ENCODE peak calls at places on chromosomes 7 and 10, in nine cellular contexts. H, N, K, Q, V, I, R, G and D are unnamed samples.

GRCh38 chr7:98213296-98213873 is 2.1 kb downstream of the BHLHA15 start:
- DNase-seq in K (no peak), N (peak), Q (no peak), V (no peak), R (no peak), I (peak), G (no peak), H (no peak), D (no peak)

GRCh38 chr7:64888561-64888900 is 14.5 kb upstream of the ZNF273 start:
- DNase-seq in V (no peak), N (peak), H (no peak), R (no peak), I (peak), G (no peak), K (no peak), Q (no peak), D (peak)

GRCh38 chr10:22427890-22428571 is 82.7 kb downstream of the SPAG6 start:
- DNase-seq in I (no peak), V (no peak), G (peak), Q (no peak), K (peak), R (peak), H (no peak), N (no peak), D (no peak)

GRCh38 chr10:89219512-89220218 is 12.5 kb upstream of the CH25H start:
- DNase-seq in V (no peak), G (no peak), Q (no peak), K (no peak), H (no peak), I (no peak), N (no peak), R (no peak), D (no peak)

GRCh38 chr10:124005991-124006392 is 87.4 kb downstream of the CHST15 start:
- DNase-seq in K (no peak), V (no peak), I (no peak), H (no peak), G (peak), N (peak), R (no peak), Q (no peak), D (no peak)

GRCh38 chr10:21534611-21535493 is 820 bp downstream of the MLLT10 start:
- DNase-seq in H (peak), Q (peak), N (peak), R (no peak), I (peak), K (peak), V (peak), G (peak), D (no peak)

GRCh38 chr10:4137299-4137698 is 352.3 kb upstream of the KLF6 start:
- DNase-seq in G (no peak), R (no peak), I (no peak), N (no peak), V (no peak), K (no peak), H (no peak), Q (no peak), D (no peak)

GRCh38 chr10:121694966-121695340 is 96.7 kb upstream of the FGFR2 start:
- DNase-seq in Q (no peak), G (no peak), H (no peak), I (no peak), K (no peak), R (no peak), N (no peak), V (no peak), D (no peak)

GRCh38 chr7:38245409-38245982 is 27.9 kb downstream of the TARP start:
- DNase-seq in R (no peak), N (no peak), I (no peak), K (no peak), G (no peak), H (no peak), Q (no peak), V (no peak), D (no peak)

DNA sequence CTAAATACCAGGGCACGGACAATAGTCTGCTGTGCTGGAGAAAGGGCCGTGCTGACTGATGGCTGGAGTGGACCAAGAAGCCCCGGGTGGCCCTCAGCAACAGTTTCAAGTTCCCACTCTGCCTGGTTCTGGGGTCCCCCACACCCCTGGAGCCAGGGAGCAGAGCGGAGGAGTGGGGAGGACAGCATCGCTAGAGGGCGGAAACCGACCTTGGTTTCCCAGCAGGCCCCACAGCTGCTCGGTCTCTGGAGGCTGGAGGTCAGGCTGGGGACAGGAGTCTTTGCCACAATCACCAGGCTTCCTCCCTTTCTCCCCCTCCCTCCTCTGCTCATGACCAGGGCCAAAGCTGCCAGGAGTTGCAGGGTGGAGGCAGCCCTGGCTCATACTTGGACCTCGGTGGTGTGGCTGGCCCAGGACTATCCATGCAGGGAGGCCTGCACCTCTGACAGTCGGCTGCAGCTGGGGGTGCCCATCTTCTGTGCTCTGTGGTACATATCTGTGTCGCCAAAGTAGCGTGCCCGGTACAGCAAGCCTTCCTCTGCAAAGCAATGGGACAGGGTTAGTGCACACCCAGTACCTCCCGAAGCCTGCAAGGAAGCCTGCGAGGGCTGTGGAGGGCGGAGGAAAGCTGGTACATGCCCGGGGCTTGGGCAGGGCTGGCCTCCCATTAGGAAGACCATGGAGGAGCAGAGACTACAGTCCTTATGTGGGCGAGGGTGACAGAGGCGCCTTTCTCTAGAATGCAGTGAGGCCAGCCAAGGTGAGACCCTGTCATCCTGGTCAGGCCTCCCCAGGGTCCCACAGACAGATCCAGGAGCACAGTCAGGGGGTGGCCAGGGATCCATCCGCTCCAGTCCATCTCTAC is 19.1 kb downstream of the DNAJB12 start:
- DNase-seq in I (peak), Q (no peak), H (peak), V (peak), N (peak), R (no peak), G (peak), K (no peak), D (peak)
- TF ChIP-seq CTCF in I (no peak), Q (no peak), H (peak), V (no peak), N (no peak), R (no peak), G (no peak), K (no peak), D (no peak)

GRCh38 chr10:130160775-130161174 is 24.6 kb downstream of the GLRX3 start:
- DNase-seq in G (peak), I (no peak), H (no peak), Q (no peak), V (no peak), N (no peak), R (no peak), K (no peak), D (no peak)
- TF ChIP-seq CTCF in G (peak), I (no peak), H (no peak), Q (no peak), V (no peak), N (peak), R (no peak), K (peak), D (no peak)

GRCh38 chr10:48363617-48364355 is 57.3 kb downstream of the MAPK8 start:
- DNase-seq in Q (no peak), R (peak), G (peak), V (no peak), N (peak), H (no peak), I (peak), K (peak), D (no peak)
- TF ChIP-seq CTCF in Q (peak), R (peak), G (peak), V (peak), N (peak), H (peak), I (peak), K (peak), D (peak)

GRCh38 chr7:68063171-68063570 is 1066.5 kb downstream of the TYW1 start:
- DNase-seq in Q (no peak), K (no peak), V (no peak), I (no peak), R (no peak), G (no peak), H (no peak), N (peak), D (no peak)
- TF ChIP-seq CTCF in Q (no peak), K (peak), V (no peak), I (no peak), R (peak), G (peak), H (peak), N (peak), D (no peak)

DNA sequence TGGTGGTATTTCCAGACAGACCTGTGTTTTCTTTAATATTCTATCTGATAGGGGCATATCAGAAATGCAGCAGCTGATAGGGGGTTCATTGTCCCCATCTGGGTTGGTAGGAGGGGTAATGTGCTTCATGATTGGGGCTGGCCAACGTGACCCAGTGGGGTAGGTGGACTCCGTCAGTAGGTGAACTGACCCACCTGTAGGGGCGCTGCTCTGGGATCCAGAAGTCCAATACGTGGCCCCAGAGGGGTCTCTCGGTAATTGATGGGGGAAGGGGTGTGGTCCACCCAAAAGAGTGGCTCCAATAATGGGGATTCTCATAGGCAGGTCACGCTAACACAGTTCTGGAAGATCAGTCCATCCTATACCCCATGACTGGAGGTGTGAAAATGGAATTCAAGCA is 112.0 kb downstream of the PRLHR start:
- DNase-seq in H (no peak), N (no peak), K (no peak), R (no peak), Q (no peak), G (no peak), V (no peak), I (no peak), D (no peak)
- TF ChIP-seq CTCF in H (no peak), N (peak), K (no peak), R (no peak), Q (no peak), G (no peak), V (no peak), I (no peak), D (no peak)

GRCh38 chr7:155398944-155399343 is 59.0 kb upstream of the EN2 start:
- DNase-seq in V (no peak), G (no peak), I (no peak), H (no peak), R (no peak), N (peak), Q (no peak), K (no peak), D (no peak)
- TF ChIP-seq CTCF in V (no peak), G (no peak), I (no peak), H (no peak), R (no peak), N (peak), Q (no peak), K (peak), D (no peak)

GRCh38 chr7:47195641-47196040 is 386.3 kb downstream of the TNS3 start:
- DNase-seq in Q (no peak), V (no peak), R (no peak), K (peak), G (peak), H (no peak), N (peak), I (no peak), D (no peak)
- TF ChIP-seq CTCF in Q (no peak), V (no peak), R (peak), K (no peak), G (peak), H (peak), N (peak), I (no peak), D (no peak)

DNA sequence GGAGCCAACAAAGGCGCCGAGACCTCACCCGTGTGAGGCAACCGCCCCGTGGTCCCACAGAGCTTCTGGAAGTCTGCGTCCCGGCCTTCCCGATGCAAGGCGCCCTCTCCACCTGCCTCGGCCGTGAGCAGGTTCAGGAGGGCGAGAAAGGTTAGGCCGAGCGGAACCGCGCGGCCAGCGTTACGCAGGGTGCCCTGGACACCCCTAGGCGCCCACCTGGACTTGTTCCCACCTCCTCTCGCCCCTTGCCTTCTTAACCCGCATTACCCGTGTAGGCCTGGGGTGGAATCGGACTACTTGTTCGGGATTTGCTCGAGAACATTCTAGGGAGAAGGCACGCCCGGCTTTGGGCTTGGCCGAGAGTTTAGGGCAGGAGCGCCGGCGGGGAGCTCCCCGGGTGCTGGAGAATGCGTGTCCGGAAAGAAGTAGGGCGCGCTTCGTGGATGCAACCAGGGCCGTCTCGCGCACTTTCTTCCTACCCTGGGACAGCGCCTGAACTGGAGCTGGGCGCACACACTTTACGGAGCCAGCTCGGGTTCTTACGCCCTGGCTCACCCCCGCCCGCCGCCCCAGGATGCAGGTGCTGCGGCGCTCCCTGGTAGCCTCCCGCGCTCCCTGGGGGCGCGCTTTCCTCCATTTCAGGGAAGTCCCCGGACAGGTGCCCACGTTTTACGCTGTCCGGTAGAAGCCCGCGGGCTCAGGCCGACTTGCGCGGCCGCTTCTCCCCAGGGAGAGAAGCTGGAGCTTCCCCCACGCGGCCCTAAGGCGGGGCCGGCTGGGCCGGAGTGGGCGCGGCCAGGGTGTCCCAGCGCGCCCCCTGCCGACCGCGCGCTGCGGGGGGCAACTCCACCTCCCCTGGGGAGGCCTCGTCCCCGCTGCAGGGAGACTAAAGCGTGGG is 74.5 kb downstream of the INSIG1 start:
- DNase-seq in V (no peak), H (no peak), Q (no peak), K (peak), N (peak), I (peak), R (no peak), G (no peak), D (no peak)
- TF ChIP-seq CTCF in V (no peak), H (peak), Q (no peak), K (peak), N (peak), I (peak), R (no peak), G (no peak), D (no peak)

GRCh38 chr7:135510603-135511183 is 791 bp upstream of the CNOT4 start:
- DNase-seq in H (no peak), V (no peak), N (no peak), R (no peak), Q (no peak), K (peak), I (peak), G (peak), D (no peak)
- TF ChIP-seq CTCF in H (peak), V (no peak), N (no peak), R (peak), Q (no peak), K (peak), I (no peak), G (peak), D (no peak)